ENCODE peak calls at places on chromosomes 5 and 9, in seven cellular contexts. J, U, V, D, G, S and Q are unnamed samples.

GRCh38 chr5:28499764-28500290 is 1461.4 kb upstream of the CDH9 start:
- DNase-seq in J (peak; percentile 2), U (no peak), V (no peak), D (no peak), G (no peak), S (no peak), Q (no peak)

GRCh38 chr9:135346438-135347050 is 133.0 kb upstream of the PPP1R26 start:
- DNase-seq in J (no peak), U (no peak), V (no peak), D (no peak), G (no peak), S (no peak), Q (no peak)

GRCh38 chr9:77215874-77216273 is 38.5 kb downstream of the VPS13A start:
- DNase-seq in J (peak; percentile 28), U (no peak), V (peak; percentile 40), D (peak; percentile 32), G (no peak), S (no peak), Q (no peak)

GRCh38 chr5:36575367-36575781 is 31.0 kb upstream of the SLC1A3 start:
- DNase-seq in J (peak; percentile 72), U (no peak), V (peak; percentile 73), D (peak; percentile 67), G (no peak), S (no peak), Q (peak; percentile 41)

GRCh38 chr5:117872798-117873368 is 1115.5 kb downstream of the DTWD2 start:
- DNase-seq in J (no peak), U (no peak), V (no peak), D (no peak), G (no peak), S (no peak), Q (no peak)

GRCh38 chr9:37407468-37407867 is 15.0 kb upstream of the GRHPR start:
- DNase-seq in J (peak; percentile 50), U (no peak), V (no peak), D (no peak), G (no peak), S (no peak), Q (no peak)

GRCh38 chr5:168578506-168579205 is 512 bp downstream of the PANK3 start:
- DNase-seq in J (peak; percentile 69), U (no peak), V (no peak), D (peak; percentile 7), G (no peak), S (no peak), Q (no peak)

GRCh38 chr9:15182755-15183154 is 124.3 kb downstream of the TTC39B start:
- DNase-seq in J (no peak), U (no peak), V (no peak), D (no peak), G (no peak), S (no peak), Q (no peak)

GRCh38 chr9:81118416-81118815 is 570.9 kb downstream of the TLE1 start:
- DNase-seq in J (no peak), U (no peak), V (no peak), D (no peak), G (no peak), S (no peak), Q (no peak)

GRCh38 chr9:80952523-80952922 is 736.8 kb downstream of the TLE1 start:
- DNase-seq in J (no peak), U (no peak), V (no peak), D (no peak), G (no peak), S (no peak), Q (no peak)

GRCh38 chr9:120714846-120715231 is 569 bp upstream of the MEGF9 start:
- DNase-seq in J (no peak), U (no peak), V (no peak), D (no peak), G (no peak), S (no peak), Q (no peak)

GRCh38 chr5:92641031-92641962 is 939.7 kb downstream of the NR2F1-AS1 start:
- DNase-seq in J (peak; percentile 61), U (peak; percentile 77), V (peak; percentile 73), D (peak; percentile 73), G (no peak), S (no peak), Q (peak; percentile 44)

GRCh38 chr5:44875661-44876250 is 67.0 kb downstream of the MRPS30 start:
- DNase-seq in J (peak; percentile 93), U (peak; percentile 59), V (no peak), D (peak; percentile 22), G (no peak), S (no peak), Q (peak; percentile 98)

GRCh38 chr9:133460405-133461175 is 812 bp downstream of the CACFD1 start:
- DNase-seq in J (peak; percentile 23), U (no peak), V (peak; percentile 32), D (peak; percentile 19), G (peak; percentile 45), S (peak; percentile 48), Q (no peak)

GRCh38 chr9:102867488-102867887 is 127.6 kb upstream of the CYLC2 start:
- DNase-seq in J (peak; percentile 89), U (no peak), V (peak; percentile 13), D (no peak), G (no peak), S (no peak), Q (peak; percentile 63)

GRCh38 chr5:128376577-128376976 is 161.5 kb downstream of the FBN2 start:
- DNase-seq in J (no peak), U (peak; percentile 18), V (peak; percentile 3), D (no peak), G (no peak), S (no peak), Q (no peak)

GRCh38 chr9:130304141-130304540 is 38.6 kb downstream of the HMCN2 start:
- DNase-seq in J (no peak), U (no peak), V (no peak), D (no peak), G (no peak), S (no peak), Q (no peak)

GRCh38 chr5:1522601-1523479 is 920 bp downstream of the LPCAT1 start:
- DNase-seq in J (peak; percentile 41), U (no peak), V (no peak), D (no peak), G (no peak), S (no peak), Q (no peak)

GRCh38 chr5:15650266-15650665 is 150.3 kb downstream of the FBXL7 start:
- DNase-seq in J (peak; percentile 15), U (no peak), V (no peak), D (no peak), G (no peak), S (no peak), Q (no peak)